ENCODE peak calls at places on chromosome 3, in nine cellular contexts. O, Q, B, V, J, F, T, U and Z are unnamed samples.

GRCh38 chr3:19149388-19149787 is 1.1 kb downstream of the KCNH8 start:
- DNase-seq in V (no peak), B (peak), Q (no peak), J (no peak), T (no peak), U (no peak), F (no peak), O (peak), Z (peak)

GRCh38 chr3:49662021-49662420 is 12.1 kb upstream of the APEH start:
- DNase-seq in U (no peak), F (no peak), B (no peak), Q (no peak), T (no peak), V (no peak), O (no peak), J (no peak), Z (no peak)

GRCh38 chr3:196778755-196779154 is 39.1 kb downstream of the PAK2 start:
- DNase-seq in O (no peak), U (no peak), J (peak), V (no peak), F (no peak), Q (no peak), T (no peak), B (no peak), Z (no peak)

GRCh38 chr3:24562874-24563273 is 68.2 kb upstream of the THRB start:
- DNase-seq in V (no peak), B (no peak), O (no peak), Q (no peak), J (no peak), F (no peak), T (no peak), U (no peak), Z (no peak)

GRCh38 chr3:38116471-38117162 is 20.3 kb downstream of the ACAA1 start:
- DNase-seq in J (no peak), B (no peak), Q (peak), V (no peak), U (no peak), F (no peak), T (peak), O (no peak), Z (no peak)

GRCh38 chr3:129371041-129371826 is 57.2 kb downstream of the EFCAB12 start:
- DNase-seq in V (no peak), B (no peak), U (no peak), Q (no peak), J (no peak), F (no peak), T (no peak), O (no peak), Z (no peak)

GRCh38 chr3:186151077-186151971 is 42.4 kb upstream of the ETV5 start:
- DNase-seq in J (no peak), O (no peak), Q (no peak), F (no peak), B (no peak), U (no peak), T (no peak), V (no peak), Z (peak)

GRCh38 chr3:192850501-192850981 is 67.1 kb downstream of the MB21D2 start:
- DNase-seq in J (no peak), O (peak), T (no peak), Q (no peak), V (no peak), F (peak), U (peak), B (no peak), Z (no peak)

GRCh38 chr3:64300790-64301423 is 75.6 kb upstream of the PRICKLE2 start:
- DNase-seq in U (no peak), F (no peak), Q (no peak), T (no peak), J (peak), B (no peak), V (no peak), O (no peak), Z (no peak)

GRCh38 chr3:113663324-113663750 is 33.1 kb downstream of the USF3 start:
- DNase-seq in J (no peak), O (no peak), B (no peak), V (no peak), F (no peak), U (no peak), Q (no peak), T (no peak), Z (no peak)

GRCh38 chr3:51637144-51637940 is 33.7 kb upstream of the TEX264 start:
- DNase-seq in V (no peak), Q (no peak), F (no peak), J (no peak), U (no peak), T (no peak), O (no peak), B (no peak), Z (no peak)

GRCh38 chr3:149435936-149436885 is 38.3 kb upstream of the TM4SF4 start:
- DNase-seq in O (no peak), T (no peak), Q (no peak), J (no peak), B (no peak), U (no peak), F (no peak), V (no peak), Z (no peak)

GRCh38 chr3:67386446-67386845 is 268.0 kb downstream of the SUCLG2 start:
- DNase-seq in T (no peak), J (no peak), O (no peak), Q (no peak), F (no peak), U (no peak), B (no peak), V (no peak), Z (no peak)

GRCh38 chr3:129413687-129414506 is 14.5 kb downstream of the EFCAB12 start:
- DNase-seq in Q (peak), U (no peak), O (no peak), T (peak), J (peak), F (no peak), B (no peak), V (no peak), Z (no peak)

GRCh38 chr3:41141431-41142164 is 57.7 kb upstream of the CTNNB1 start:
- DNase-seq in U (no peak), O (no peak), J (no peak), V (no peak), F (no peak), B (no peak), T (no peak), Q (no peak), Z (no peak)

GRCh38 chr3:103295974-103296570 is 861.3 kb downstream of the ZPLD1 start:
- DNase-seq in B (no peak), Q (no peak), V (no peak), F (no peak), O (no peak), T (no peak), U (no peak), J (no peak), Z (no peak)

GRCh38 chr3:16801698-16802097 is 83.1 kb upstream of the PLCL2 start:
- DNase-seq in B (no peak), U (no peak), T (no peak), V (no peak), F (no peak), O (no peak), J (peak), Q (no peak), Z (no peak)

GRCh38 chr3:16319307-16319706 is 54.3 kb downstream of the OXNAD1 start:
- DNase-seq in V (no peak), F (no peak), U (peak), J (no peak), B (no peak), T (no peak), O (no peak), Q (no peak), Z (no peak)

GRCh38 chr3:121897296-121897695 is 3.1 kb downstream of the SLC15A2 start:
- DNase-seq in Q (no peak), T (no peak), J (no peak), B (no peak), O (no peak), V (no peak), U (no peak), F (no peak), Z (no peak)

GRCh38 chr3:169964176-169964575 is 2.4 kb upstream of the SEC62 start:
- DNase-seq in O (no peak), J (no peak), U (no peak), T (no peak), B (no peak), F (no peak), Q (no peak), V (no peak), Z (no peak)

GRCh38 chr3:4778119-4778518 is 201.1 kb upstream of the BHLHE40 start:
- DNase-seq in F (no peak), B (no peak), T (no peak), J (no peak), U (no peak), O (no peak), Q (no peak), V (no peak), Z (no peak)

GRCh38 chr3:113183748-113184661 is 27.4 kb upstream of the BOC start:
- DNase-seq in Q (no peak), F (no peak), V (no peak), B (no peak), U (no peak), J (no peak), O (no peak), T (no peak), Z (no peak)

GRCh38 chr3:179765396-179765795 is 112.6 kb downstream of the USP13 start:
- DNase-seq in U (no peak), V (no peak), T (no peak), Q (no peak), O (no peak), F (no peak), J (peak), B (no peak), Z (no peak)

GRCh38 chr3:14899993-14900618 is 47.3 kb upstream of the NR2C2 start:
- DNase-seq in T (no peak), U (no peak), Q (no peak), J (no peak), V (no peak), B (no peak), F (no peak), O (no peak), Z (no peak)

GRCh38 chr3:127043041-127043641 is 60.2 kb downstream of the PLXNA1 start:
- DNase-seq in V (peak), O (no peak), U (no peak), J (no peak), T (no peak), B (no peak), F (no peak), Q (peak), Z (no peak)

GRCh38 chr3:162525052-162525451 is 1028.4 kb downstream of the OTOL1 start:
- DNase-seq in V (peak), B (no peak), O (peak), U (no peak), T (no peak), Q (no peak), J (peak), F (no peak), Z (no peak)

GRCh38 chr3:134076816-134077215 is 47.1 kb upstream of the SLCO2A1 start:
- DNase-seq in V (no peak), F (peak), B (no peak), Q (no peak), O (no peak), J (no peak), U (no peak), T (no peak), Z (no peak)

GRCh38 chr3:173584834-173585831 is 187.6 kb downstream of the NLGN1 start:
- DNase-seq in J (peak), V (peak), U (no peak), T (no peak), Q (peak), B (peak), F (peak), O (peak), Z (no peak)

GRCh38 chr3:29314727-29315088 is 33.8 kb downstream of the RBMS3 start:
- DNase-seq in J (no peak), O (no peak), V (no peak), T (no peak), U (no peak), B (no peak), Q (no peak), F (no peak), Z (no peak)

GRCh38 chr3:53490131-53490474 is 4.3 kb upstream of the CACNA1D start:
- DNase-seq in V (no peak), J (no peak), O (no peak), T (no peak), B (no peak), U (no peak), F (no peak), Q (no peak), Z (no peak)

GRCh38 chr3:58093573-58094195 is 85.5 kb downstream of the FLNB start:
- DNase-seq in O (peak), F (peak), Q (no peak), J (no peak), U (no peak), T (no peak), B (no peak), V (no peak), Z (no peak)

GRCh38 chr3:194588741-194589140 is 44.5 kb downstream of the TMEM44 start:
- DNase-seq in Q (no peak), T (no peak), B (no peak), F (no peak), O (no peak), J (no peak), V (no peak), U (no peak), Z (no peak)

GRCh38 chr3:73536952-73537351 is 87.8 kb downstream of the PDZRN3 start:
- DNase-seq in O (no peak), V (peak), B (no peak), J (no peak), T (no peak), U (no peak), Q (no peak), F (no peak), Z (no peak)

GRCh38 chr3:143596957-143597642 is 251.2 kb downstream of the SLC9A9 start:
- DNase-seq in Q (no peak), U (no peak), F (no peak), V (no peak), B (peak), T (no peak), O (no peak), J (no peak), Z (no peak)

GRCh38 chr3:60743631-60744164 is 507.6 kb downstream of the FHIT start:
- DNase-seq in B (peak), T (no peak), F (no peak), U (no peak), V (no peak), O (peak), J (no peak), Q (no peak), Z (no peak)

GRCh38 chr3:59286791-59287531 is 237.1 kb upstream of the CFAP20DC start:
- DNase-seq in T (no peak), F (no peak), O (no peak), B (no peak), Q (no peak), J (peak), U (no peak), V (peak), Z (no peak)

GRCh38 chr3:37862712-37863551 is 1.3 kb downstream of the CTDSPL start:
- DNase-seq in F (no peak), U (no peak), Q (no peak), O (peak), V (peak), B (no peak), J (no peak), T (peak), Z (no peak)

GRCh38 chr3:339346-339745 is 142.8 kb downstream of the CHL1 start:
- DNase-seq in O (no peak), F (no peak), J (no peak), B (no peak), Q (no peak), V (no peak), T (no peak), U (no peak), Z (no peak)

GRCh38 chr3:137035631-137036030 is 77.8 kb downstream of the IL20RB start:
- DNase-seq in B (no peak), F (no peak), J (no peak), O (no peak), T (no peak), U (no peak), Q (no peak), V (no peak), Z (no peak)